ENCODE peak calls at places on chromosomes 2 and 18, in six cellular contexts. Q is IMR-90, B is trophoblast cell, S is H9, C is H1, K is neuronal stem cell. Z is an unnamed sample.

GRCh38 chr18:10453885-10454772 is at the start of gene APCDD1:
- DNase-seq in C (peak), S (peak), Q (no peak), B (peak), K (peak), Z (peak)

GRCh38 chr2:8121826-8122505 is 559.9 kb upstream of the ID2 start:
- DNase-seq in K (no peak), Q (peak), S (no peak), C (no peak), B (peak), Z (no peak)

GRCh38 chr2:122168799-122169198 is 413.3 kb downstream of the TSN start:
- DNase-seq in K (no peak), S (peak), B (no peak), Q (no peak), C (peak), Z (no peak)

GRCh38 chr2:138470941-138471340 is 30.6 kb upstream of the SPOPL start:
- DNase-seq in B (no peak), Q (no peak), C (no peak), K (no peak), S (no peak), Z (no peak)

GRCh38 chr2:167785606-167786005 is 461.8 kb downstream of the STK39 start:
- DNase-seq in C (no peak), Q (no peak), K (no peak), B (no peak), S (no peak), Z (no peak)

GRCh38 chr2:235162070-235162469 is 210.3 kb downstream of the SH3BP4 start:
- DNase-seq in Q (no peak), C (no peak), K (no peak), S (no peak), B (no peak), Z (no peak)

GRCh38 chr2:37612382-37612781 is 59.1 kb downstream of the CDC42EP3 start:
- DNase-seq in C (no peak), K (no peak), S (no peak), Q (no peak), B (no peak), Z (no peak)

GRCh38 chr18:21393986-21394385 is 152.0 kb downstream of the GREB1L start:
- DNase-seq in C (no peak), B (no peak), Q (no peak), K (no peak), S (no peak), Z (no peak)

GRCh38 chr2:70248810-70249438 is 496 bp upstream of the TIA1 start:
- DNase-seq in C (peak), K (peak), S (no peak), Q (no peak), B (peak), Z (no peak)

GRCh38 chr2:70243804-70244584 is 4.4 kb downstream of the TIA1 start:
- DNase-seq in S (no peak), Q (peak), B (no peak), C (no peak), K (no peak), Z (no peak)

GRCh38 chr2:70248145-70248809 is at the start of gene TIA1:
- DNase-seq in S (peak), Q (peak), B (peak), K (peak), C (peak), Z (peak)

GRCh38 chr2:70250434-70250833 is 2.0 kb upstream of the TIA1 start:
- DNase-seq in S (no peak), K (no peak), B (no peak), C (peak), Q (no peak), Z (no peak)

DNA sequence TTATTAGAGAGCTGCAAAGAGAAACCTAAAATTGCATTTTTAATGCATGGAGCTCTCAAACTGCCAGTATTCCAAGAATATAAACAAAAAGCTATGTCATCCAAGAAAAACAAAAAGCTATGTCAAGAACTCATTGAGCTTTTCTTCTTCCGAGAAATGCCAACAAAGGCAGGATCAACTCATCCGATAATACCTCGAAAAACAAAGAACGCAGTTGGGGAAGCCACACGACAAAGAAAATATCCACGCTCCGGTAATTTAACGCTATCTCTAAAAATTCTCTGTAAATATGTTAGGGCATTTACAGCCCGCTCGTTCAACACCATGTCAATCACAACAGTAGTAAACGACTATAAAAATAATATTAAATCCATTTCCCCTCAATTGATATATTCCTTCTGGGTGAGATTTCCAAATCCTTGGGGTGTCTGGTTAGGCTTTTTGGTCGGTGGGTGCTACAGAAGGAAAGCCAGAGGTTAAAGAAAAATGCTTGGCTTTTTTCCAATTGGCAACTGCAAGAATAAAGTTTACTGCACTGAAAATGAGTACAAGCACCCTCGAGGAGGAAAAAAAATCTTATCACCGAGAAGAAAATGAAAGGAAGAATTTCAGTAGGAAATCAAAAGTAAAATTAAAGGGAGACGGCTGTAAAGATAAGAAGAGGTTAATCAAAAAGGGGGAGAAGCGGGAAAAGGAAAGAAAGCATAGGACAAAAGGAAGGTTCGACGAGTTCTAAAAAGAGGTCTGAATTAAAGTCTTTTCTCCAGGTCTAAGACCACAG is 874 bp downstream of the TIA1 start:
- DNase-seq in Q (peak), C (no peak), S (no peak), B (peak), K (peak), Z (peak)
- H3K18ac ChIP-seq in Q (peak), C (peak), S (peak), B (peak), K (peak), Z (peak)

GRCh38 chr18:49907346-49907929 is 94.1 kb upstream of the ACAA2 start:
- DNase-seq in K (no peak), Q (no peak), C (no peak), S (no peak), B (no peak), Z (no peak)
- H2AK5ac ChIP-seq in K (no peak), Q (no peak), C (no peak), S (no peak), B (no peak), Z (no peak)

DNA sequence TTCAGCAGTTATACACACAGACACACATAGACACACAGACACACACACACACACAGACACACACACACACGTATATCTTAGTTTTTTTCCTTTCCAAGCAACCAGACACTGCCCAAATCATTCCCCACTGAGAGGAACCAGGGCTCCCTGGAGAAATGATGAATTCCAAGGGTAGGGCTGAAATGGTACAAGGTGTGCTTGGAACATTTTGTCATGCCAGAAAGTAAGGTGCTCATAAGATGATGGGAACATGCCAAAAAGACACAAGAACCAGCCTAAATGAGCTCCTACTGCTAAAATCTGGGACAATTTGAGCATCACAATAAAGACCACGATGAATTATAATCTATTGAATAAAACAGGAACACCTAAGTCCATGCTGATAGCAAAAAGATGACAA is 103.3 kb downstream of the MEP1B start:
- DNase-seq in B (no peak), K (no peak), S (no peak), Q (no peak), C (no peak), Z (no peak)
- H3K14ac ChIP-seq in B (no peak), K (no peak), S (no peak), Q (no peak), C (no peak), Z (no peak)

GRCh38 chr2:188114014-188114413 is 177.7 kb upstream of the GULP1 start:
- DNase-seq in Q (peak), K (no peak), S (no peak), C (no peak), B (peak), Z (peak)
- H3K18ac ChIP-seq in Q (peak), K (no peak), S (no peak), C (no peak), B (no peak), Z (no peak)

GRCh38 chr2:10423400-10423774 is 24.7 kb downstream of the ODC1 start:
- DNase-seq in K (no peak), C (no peak), S (no peak), Q (no peak), B (no peak), Z (no peak)

GRCh38 chr2:10422732-10423399 is 25.3 kb downstream of the ODC1 start:
- DNase-seq in K (no peak), Q (no peak), S (no peak), C (no peak), B (no peak), Z (no peak)

GRCh38 chr2:10419553-10420257 is 28.4 kb downstream of the ODC1 start:
- DNase-seq in B (no peak), C (no peak), K (no peak), S (no peak), Q (no peak), Z (no peak)

GRCh38 chr2:10424051-10424450 is 24.1 kb downstream of the ODC1 start:
- DNase-seq in C (no peak), S (no peak), B (no peak), K (no peak), Q (peak), Z (no peak)

DNA sequence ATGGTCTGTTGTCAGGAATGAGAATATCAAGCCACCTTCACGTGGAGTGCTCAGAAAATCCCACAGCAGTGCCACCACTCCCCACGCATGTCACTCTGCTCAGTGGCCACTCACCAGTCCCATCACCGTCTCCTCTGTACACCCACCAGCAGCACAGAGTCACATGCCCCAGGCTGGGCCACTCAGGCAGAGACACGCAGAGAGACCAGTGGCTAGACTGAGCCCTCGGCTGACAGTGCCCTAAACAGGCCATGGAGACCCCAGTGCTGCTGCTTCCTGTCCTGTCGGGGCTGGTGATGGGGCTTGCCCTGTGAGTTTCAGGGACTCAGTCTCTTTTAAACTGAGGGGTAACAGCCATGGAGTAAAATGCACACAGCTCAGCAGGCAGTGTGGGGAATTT is 25.9 kb downstream of the ODC1 start:
- DNase-seq in C (no peak), Q (no peak), S (no peak), K (no peak), B (no peak), Z (no peak)
- H2AK5ac ChIP-seq in C (no peak), Q (no peak), S (no peak), K (peak), B (no peak), Z (peak)

DNA sequence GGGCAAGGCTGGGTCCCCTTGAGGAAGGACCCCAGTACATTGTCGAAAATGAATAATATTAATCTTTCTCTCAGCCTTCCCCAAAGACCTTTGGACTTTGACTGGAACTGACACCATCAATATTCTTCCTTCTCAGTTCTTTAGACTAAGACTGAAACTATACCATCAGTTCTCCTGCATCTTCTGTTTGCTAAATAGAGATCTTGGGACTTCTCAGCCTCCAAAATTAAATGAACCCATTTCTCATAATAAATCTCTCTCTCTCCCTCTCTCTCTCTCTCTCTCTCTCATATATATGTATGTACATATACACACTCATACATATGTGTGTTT is 39.7 kb upstream of the VRK2 start:
- DNase-seq in S (no peak), Q (no peak), B (no peak), C (no peak), K (no peak), Z (no peak)
- H3K14ac ChIP-seq in S (no peak), Q (no peak), B (no peak), C (no peak), K (no peak), Z (no peak)